ENCODE peak calls at places on chromosomes 6 and 20, in five cellular contexts. One of them, this sample, is unnamed.

GRCh38 chr6:139738801-139739490 is 364.5 kb upstream of the CITED2 start:
- DNase-seq in effector CD4-positive, alpha-beta T cell: no peak
- DNase-seq in activated naive CD4-positive, alpha-beta T cell treated with anti-CD3 and anti-CD28 coated beads for 36 hours: no peak
- DNase-seq in astrocyte of the spinal cord: no peak
- DNase-seq in KBM-7: no peak
- DNase-seq in this sample: no peak

GRCh38 chr6:135667694-135668455 is 170.3 kb upstream of the AHI1 start:
- DNase-seq in effector CD4-positive, alpha-beta T cell: no peak
- DNase-seq in activated naive CD4-positive, alpha-beta T cell treated with anti-CD3 and anti-CD28 coated beads for 36 hours: no peak
- DNase-seq in astrocyte of the spinal cord: peak; percentile 53
- DNase-seq in KBM-7: no peak
- DNase-seq in this sample: no peak

GRCh38 chr6:70398783-70399730 is 14.3 kb upstream of the FAM135A start:
- DNase-seq in KBM-7: no peak
- DNase-seq in activated naive CD4-positive, alpha-beta T cell treated with anti-CD3 and anti-CD28 coated beads for 36 hours: no peak
- DNase-seq in astrocyte of the spinal cord: peak; percentile 62
- DNase-seq in effector CD4-positive, alpha-beta T cell: no peak
- DNase-seq in this sample: no peak

GRCh38 chr6:109187399-109188114 is 92.2 kb downstream of the CEP57L1 start:
- DNase-seq in activated naive CD4-positive, alpha-beta T cell treated with anti-CD3 and anti-CD28 coated beads for 36 hours: peak; percentile 70
- DNase-seq in effector CD4-positive, alpha-beta T cell: peak; percentile 38
- DNase-seq in KBM-7: peak; percentile 72
- DNase-seq in astrocyte of the spinal cord: peak; percentile 42
- DNase-seq in this sample: peak; percentile 18

GRCh38 chr20:45407783-45408645 is at the start of gene DBNDD2:
- DNase-seq in effector CD4-positive, alpha-beta T cell: no peak
- DNase-seq in astrocyte of the spinal cord: no peak
- DNase-seq in activated naive CD4-positive, alpha-beta T cell treated with anti-CD3 and anti-CD28 coated beads for 36 hours: peak; percentile 63
- DNase-seq in KBM-7: no peak
- DNase-seq in this sample: no peak

GRCh38 chr6:140572867-140573266 is 1198.4 kb upstream of the CITED2 start:
- DNase-seq in activated naive CD4-positive, alpha-beta T cell treated with anti-CD3 and anti-CD28 coated beads for 36 hours: no peak
- DNase-seq in astrocyte of the spinal cord: no peak
- DNase-seq in KBM-7: no peak
- DNase-seq in effector CD4-positive, alpha-beta T cell: no peak
- DNase-seq in this sample: no peak

GRCh38 chr20:14915356-14915755 is 577.9 kb upstream of the FLRT3 start:
- DNase-seq in KBM-7: no peak
- DNase-seq in activated naive CD4-positive, alpha-beta T cell treated with anti-CD3 and anti-CD28 coated beads for 36 hours: no peak
- DNase-seq in effector CD4-positive, alpha-beta T cell: no peak
- DNase-seq in astrocyte of the spinal cord: no peak
- DNase-seq in this sample: no peak

GRCh38 chr20:53952528-53953096 is 117.8 kb downstream of the BCAS1 start:
- DNase-seq in KBM-7: no peak
- DNase-seq in effector CD4-positive, alpha-beta T cell: no peak
- DNase-seq in astrocyte of the spinal cord: no peak
- DNase-seq in activated naive CD4-positive, alpha-beta T cell treated with anti-CD3 and anti-CD28 coated beads for 36 hours: no peak
- DNase-seq in this sample: no peak

GRCh38 chr20:41135187-41135887 is 2.0 kb upstream of the PLCG1 start:
- DNase-seq in astrocyte of the spinal cord: no peak
- DNase-seq in KBM-7: peak; percentile 72
- DNase-seq in activated naive CD4-positive, alpha-beta T cell treated with anti-CD3 and anti-CD28 coated beads for 36 hours: peak; percentile 76
- DNase-seq in effector CD4-positive, alpha-beta T cell: peak; percentile 53
- DNase-seq in this sample: no peak

GRCh38 chr6:167653561-167653960 is 173.2 kb upstream of the AFDN start:
- DNase-seq in effector CD4-positive, alpha-beta T cell: no peak
- DNase-seq in KBM-7: no peak
- DNase-seq in astrocyte of the spinal cord: no peak
- DNase-seq in activated naive CD4-positive, alpha-beta T cell treated with anti-CD3 and anti-CD28 coated beads for 36 hours: no peak
- DNase-seq in this sample: no peak

GRCh38 chr6:42341221-42341620 is 110.5 kb downstream of the TRERF1 start:
- DNase-seq in activated naive CD4-positive, alpha-beta T cell treated with anti-CD3 and anti-CD28 coated beads for 36 hours: no peak
- DNase-seq in KBM-7: no peak
- DNase-seq in astrocyte of the spinal cord: no peak
- DNase-seq in effector CD4-positive, alpha-beta T cell: no peak
- DNase-seq in this sample: no peak

GRCh38 chr20:61521680-61522420 is 269.8 kb downstream of the CDH4 start:
- DNase-seq in activated naive CD4-positive, alpha-beta T cell treated with anti-CD3 and anti-CD28 coated beads for 36 hours: no peak
- DNase-seq in effector CD4-positive, alpha-beta T cell: no peak
- DNase-seq in KBM-7: no peak
- DNase-seq in astrocyte of the spinal cord: peak; percentile 54
- DNase-seq in this sample: peak; percentile 37

GRCh38 chr20:57199656-57200405 is 66.6 kb downstream of the BMP7 start:
- DNase-seq in activated naive CD4-positive, alpha-beta T cell treated with anti-CD3 and anti-CD28 coated beads for 36 hours: no peak
- DNase-seq in effector CD4-positive, alpha-beta T cell: no peak
- DNase-seq in astrocyte of the spinal cord: no peak
- DNase-seq in KBM-7: no peak
- DNase-seq in this sample: no peak

This sample was measured in CMK.